ENCODE peak calls at places on chromosome 14, in eight cellular contexts. L is GM23248; Y is Peyer's patch; R is BE2C; M is MM.1S; E is WERI-Rb-1; A is neural progenitor cell; V is naive thymus-derived CD4-positive, alpha-beta T cell. Z is an unnamed sample. For H3K9me3 and H3K27me3, the result is how much of the 10 kb centered on the place peaks cover.

GRCh38 chr14:41913398-41913797 is 306.7 kb downstream of the LRFN5 start:
- DNase-seq in M (no peak), L (no peak), A (no peak), R (no peak), E (no peak), Y (no peak), V (no peak), Z (no peak)

GRCh38 chr14:51917186-51917585 is 56.8 kb downstream of the GNG2 start:
- DNase-seq in M (no peak), L (no peak), R (no peak), A (no peak), V (no peak), Y (no peak), E (no peak), Z (no peak)

GRCh38 chr14:57212919-57213318 is 55.8 kb downstream of the EXOC5 start:
- DNase-seq in E (no peak), V (no peak), Y (no peak), R (no peak), L (no peak), M (no peak), A (no peak), Z (no peak)

GRCh38 chr14:100747021-100747586 is 20.4 kb downstream of the DLK1 start:
- DNase-seq in L (peak), V (no peak), Y (no peak), M (no peak), A (no peak), E (no peak), R (no peak), Z (no peak)

GRCh38 chr14:21044106-21044618 is 2.0 kb downstream of the RNASE7 start:
- DNase-seq in R (peak), L (no peak), M (no peak), Y (no peak), V (no peak), A (no peak), E (peak), Z (no peak)

GRCh38 chr14:31837056-31837455 is 240.0 kb upstream of the ARHGAP5 start:
- DNase-seq in M (no peak), A (no peak), R (no peak), V (no peak), L (no peak), Y (no peak), E (no peak), Z (no peak)

GRCh38 chr14:24037658-24038037 is 14.2 kb upstream of the CARMIL3 start:
- DNase-seq in R (peak), A (no peak), M (no peak), V (no peak), Y (no peak), L (no peak), E (no peak), Z (no peak)

GRCh38 chr14:53949201-53949600 is 7.4 kb downstream of the BMP4 start:
- DNase-seq in V (no peak), Y (no peak), E (no peak), R (no peak), M (no peak), A (no peak), L (no peak), Z (no peak)

GRCh38 chr14:103091041-103091882 is 3.3 kb upstream of the EXOC3L4 start:
- DNase-seq in R (peak), A (peak), V (peak), M (peak), Y (peak), E (peak), L (peak), Z (peak)

GRCh38 chr14:54785111-54785777 is 117.4 kb downstream of the GCH1 start:
- DNase-seq in M (no peak), R (no peak), Y (no peak), A (no peak), L (no peak), E (no peak), V (no peak), Z (no peak)

GRCh38 chr14:91867316-91867988 is at the start of gene TC2N:
- DNase-seq in V (peak), L (no peak), Y (no peak), M (no peak), R (no peak), E (no peak), A (no peak), Z (peak)

GRCh38 chr14:91063119-91063518 is 2.7 kb upstream of the RPS6KA5 start:
- DNase-seq in Y (no peak), M (peak), V (peak), A (no peak), L (peak), E (no peak), R (no peak), Z (peak)

GRCh38 chr14:103057028-103057371 is 349 bp downstream of the CDC42BPB start:
- DNase-seq in M (no peak), A (no peak), R (peak), Y (no peak), L (no peak), E (no peak), V (no peak), Z (no peak)

GRCh38 chr14:43540948-43541347 is 966.1 kb downstream of the FSCB start:
- DNase-seq in L (peak), M (no peak), E (peak), Y (no peak), A (peak), R (peak), V (no peak), Z (no peak)

GRCh38 chr14:99722741-99723140 is 38.6 kb downstream of the CYP46A1 start:
- DNase-seq in L (no peak), R (no peak), M (no peak), E (no peak), V (no peak), A (no peak), Y (no peak), Z (no peak)

GRCh38 chr14:71206766-71207371 is 299.6 kb downstream of the PCNX1 start:
- DNase-seq in L (peak), M (no peak), A (no peak), V (no peak), Y (no peak), R (peak), E (no peak), Z (no peak)

GRCh38 chr14:20644520-20644919 is 3.0 kb upstream of the OR6S1 start:
- DNase-seq in V (no peak), Y (no peak), A (no peak), M (no peak), L (no peak), E (no peak), R (no peak), Z (no peak)

GRCh38 chr14:53723221-53723620 is 233.4 kb downstream of the BMP4 start:
- DNase-seq in E (no peak), M (no peak), R (no peak), L (no peak), A (no peak), Y (no peak), V (no peak), Z (no peak)

GRCh38 chr14:32991706-32992105 is 53.0 kb downstream of the NPAS3 start:
- DNase-seq in A (no peak), M (no peak), E (no peak), Y (no peak), R (no peak), V (no peak), L (no peak), Z (no peak)

GRCh38 chr14:71554959-71555612 is 377.1 kb upstream of the RGS6 start:
- DNase-seq in A (no peak), V (no peak), M (no peak), L (no peak), E (no peak), R (no peak), Y (no peak), Z (no peak)

GRCh38 chr14:81435578-81436295 is 35.6 kb upstream of the STON2 start:
- DNase-seq in M (peak), Y (peak), E (peak), A (peak), V (peak), L (peak), R (peak), Z (peak)

GRCh38 chr14:100780646-100781355 is 45.1 kb upstream of the MEG3 start:
- DNase-seq in E (no peak), V (no peak), Y (no peak), L (no peak), A (no peak), M (no peak), R (no peak), Z (no peak)

GRCh38 chr14:73789996-73790581 is 61.5 kb upstream of the PTGR2 start:
- DNase-seq in E (no peak), L (peak), Y (no peak), M (no peak), V (no peak), A (no peak), R (peak), Z (no peak)

GRCh38 chr14:97713023-97713422 is 915.8 kb downstream of the VRK1 start:
- DNase-seq in V (no peak), R (no peak), M (no peak), Y (no peak), L (peak), E (no peak), A (no peak), Z (no peak)

GRCh38 chr14:64733321-64733720 is 29.1 kb downstream of the PLEKHG3 start:
- DNase-seq in M (no peak), R (no peak), Y (peak), A (no peak), E (no peak), V (no peak), L (no peak), Z (no peak)

GRCh38 chr14:73476451-73476905 is 14.3 kb upstream of the RIOX1 start:
- DNase-seq in L (no peak), R (no peak), E (no peak), A (no peak), Y (no peak), M (no peak), V (no peak), Z (no peak)

GRCh38 chr14:100288382-100289185 is 17.7 kb downstream of the SLC25A29 start:
- DNase-seq in V (no peak), Y (no peak), E (no peak), L (peak), M (no peak), A (no peak), R (no peak), Z (no peak)

GRCh38 chr14:54425537-54426274 is 15.5 kb downstream of the CNIH1 start:
- DNase-seq in R (no peak), V (no peak), E (no peak), M (no peak), A (no peak), Y (no peak), L (no peak), Z (no peak)

GRCh38 chr14:64363265-64363840 is 24.8 kb upstream of the MTHFD1 start:
- DNase-seq in E (no peak), V (no peak), R (no peak), Y (no peak), L (peak), M (no peak), A (no peak), Z (no peak)

GRCh38 chr14:106786697-106787096 is 1260.3 kb downstream of the TMEM121 start:
- DNase-seq in Y (no peak), V (no peak), A (no peak), L (no peak), M (no peak), R (no peak), E (no peak), Z (no peak)

GRCh38 chr14:106790189-106791036 is 1264.0 kb downstream of the TMEM121 start:
- DNase-seq in A (peak), R (peak), L (peak), Y (peak), M (peak), V (peak), E (peak), Z (peak)

GRCh38 chr14:106789318-106789717 is 1262.9 kb downstream of the TMEM121 start:
- DNase-seq in L (no peak), R (no peak), Y (no peak), A (no peak), E (no peak), V (no peak), M (no peak), Z (no peak)

GRCh38 chr14:106788534-106788933 is 1262.2 kb downstream of the TMEM121 start:
- DNase-seq in V (no peak), E (no peak), A (no peak), M (no peak), R (no peak), Y (no peak), L (no peak), Z (no peak)

GRCh38 chr14:106792543-106792942 is 1266.2 kb downstream of the TMEM121 start:
- DNase-seq in R (no peak), V (no peak), E (no peak), A (no peak), Y (no peak), L (no peak), M (no peak), Z (no peak)
- H3K9me3 ChIP-seq in R (under half), V (under half), E (under half), A (under half), Y (under half), L (under half), M (under half), Z (under half)

GRCh38 chr14:37422319-37422718 is 172.7 kb downstream of the FOXA1 start:
- DNase-seq in M (no peak), Y (no peak), R (no peak), E (no peak), V (no peak), L (no peak), A (no peak), Z (no peak)
- H3K27me3 ChIP-seq in M (under half), Y (under half), R (under half), E (under half), V (under half), L (under half), A (under half), Z (under half)

GRCh38 chr14:37598085-37598972 is 2.9 kb downstream of the TTC6 start:
- DNase-seq in E (peak), L (no peak), V (no peak), A (peak), M (no peak), R (no peak), Y (peak), Z (peak)
- H3K4me3 ChIP-seq in E (peak), L (peak), V (no peak), A (peak), M (no peak), R (no peak), Y (no peak), Z (no peak)

GRCh38 chr14:106823552-106823951 is 1297.2 kb downstream of the TMEM121 start:
- DNase-seq in M (no peak), L (no peak), V (no peak), Y (no peak), E (no peak), R (no peak), A (no peak), Z (no peak)
- H3K9me3 ChIP-seq in M (under half), L (under half), V (under half), Y (under half), E (under half), R (under half), A (under half), Z (under half)

GRCh38 chr14:104359301-104359968 is 220.1 kb upstream of the C14orf180 start:
- DNase-seq in R (no peak), V (no peak), L (no peak), E (peak), A (no peak), Y (peak), M (no peak), Z (no peak)

GRCh38 chr14:104360522-104360921 is 219.0 kb upstream of the C14orf180 start:
- DNase-seq in R (peak), L (no peak), A (no peak), M (no peak), E (no peak), V (no peak), Y (no peak), Z (no peak)

GRCh38 chr14:104359969-104360442 is 219.6 kb upstream of the C14orf180 start:
- DNase-seq in Y (peak), R (no peak), E (no peak), M (no peak), V (no peak), A (no peak), L (no peak), Z (no peak)

GRCh38 chr14:104361921-104362681 is 217.5 kb upstream of the C14orf180 start:
- DNase-seq in R (no peak), A (no peak), E (peak), V (no peak), Y (peak), M (no peak), L (no peak), Z (no peak)

DNA sequence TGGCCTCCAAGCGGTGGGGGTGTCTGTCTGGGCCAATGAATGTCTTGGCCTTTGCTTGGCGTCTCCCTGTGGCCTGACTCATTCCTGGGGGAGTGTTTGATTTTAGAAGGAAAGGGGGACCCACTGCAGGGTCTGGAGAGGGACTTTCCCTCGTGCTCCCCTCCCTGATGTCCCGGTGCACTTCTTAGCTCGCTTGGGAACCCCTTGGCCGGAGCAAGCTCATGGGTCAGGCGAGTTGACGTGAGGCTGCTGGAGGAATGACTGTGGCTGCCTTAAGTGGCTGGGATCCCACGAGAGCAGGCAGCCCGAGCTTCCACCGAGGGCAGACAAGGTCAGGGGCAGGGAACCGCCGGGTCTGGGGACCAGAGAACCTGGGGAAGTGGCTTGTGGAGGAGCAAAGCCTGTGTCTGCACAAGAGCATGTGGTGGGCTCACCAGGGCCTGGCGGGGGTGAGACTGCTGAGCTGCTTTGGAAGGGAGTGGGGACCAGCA is 218.4 kb upstream of the C14orf180 start:
- DNase-seq in R (peak), Y (peak), M (no peak), A (no peak), L (no peak), V (no peak), E (peak), Z (no peak)
- H3K27me3 ChIP-seq in R (under half), Y (under half), M (under half), A (under half), L (under half), V (under half), E (under half), Z (under half)

GRCh38 chr14:95620659-95621059 is 65.6 kb upstream of the TCL1B start:
- DNase-seq in R (no peak), M (no peak), A (no peak), V (no peak), L (no peak), E (no peak), Y (no peak), Z (no peak)
- H3K4me3 ChIP-seq in R (peak), M (no peak), A (no peak), V (no peak), L (no peak), E (no peak), Y (no peak), Z (peak)

DNA sequence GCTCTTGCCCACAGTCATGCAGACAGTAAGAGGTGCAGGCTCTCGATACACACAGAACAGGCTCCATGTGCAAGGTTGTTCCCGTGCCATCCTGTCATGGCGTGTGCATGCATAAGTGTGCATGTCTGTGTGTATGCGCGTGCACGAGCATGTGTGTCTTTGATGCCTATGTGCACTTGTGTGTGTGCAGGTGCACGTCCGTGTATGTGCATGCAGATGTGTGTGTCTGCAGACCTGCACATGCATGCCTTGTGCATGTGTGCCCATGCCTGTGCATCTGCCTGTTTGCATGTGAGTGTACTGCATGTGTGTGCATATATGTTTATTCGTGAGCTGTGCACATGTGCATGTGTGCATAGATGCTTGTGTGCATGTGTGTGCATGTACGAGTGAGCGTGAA is 309.8 kb downstream of the TMEM121 start:
- DNase-seq in M (no peak), L (no peak), R (no peak), A (no peak), E (no peak), V (no peak), Y (no peak), Z (no peak)
- H3K9me3 ChIP-seq in M (under half), L (under half), R (under half), A (under half), E (under half), V (under half), Y (under half), Z (under half)

GRCh38 chr14:70190156-70190555 is 1.4 kb upstream of the SLC8A3 start:
- DNase-seq in E (no peak), A (peak), V (no peak), Y (no peak), M (no peak), L (no peak), R (no peak), Z (no peak)
- H3K27me3 ChIP-seq in E (half or more), A (half or more), V (under half), Y (under half), M (under half), L (under half), R (half or more), Z (under half)

GRCh38 chr14:34982421-34983147 is at the start of gene SRP54:
- DNase-seq in V (peak), Y (peak), R (peak), E (peak), A (peak), M (peak), L (peak), Z (peak)

GRCh38 chr14:34980337-34980900 is 2.4 kb upstream of the SRP54 start:
- DNase-seq in A (no peak), Y (no peak), V (no peak), M (no peak), E (no peak), L (no peak), R (no peak), Z (no peak)

GRCh38 chr14:34983148-34983760 is 462 bp downstream of the SRP54 start:
- DNase-seq in M (peak), A (no peak), E (no peak), V (no peak), L (no peak), Y (no peak), R (no peak), Z (no peak)

GRCh38 chr14:34978444-34978843 is 4.3 kb upstream of the SRP54 start:
- DNase-seq in E (no peak), L (no peak), R (no peak), A (no peak), M (no peak), V (no peak), Y (no peak), Z (no peak)

GRCh38 chr14:34981743-34982420 is 910 bp upstream of the SRP54 start:
- DNase-seq in Y (peak), M (peak), E (peak), V (no peak), A (peak), L (peak), R (peak), Z (peak)
- H3K4me3 ChIP-seq in Y (peak), M (peak), E (peak), V (peak), A (peak), L (peak), R (peak), Z (peak)

Z was measured in CD4-positive, CD25-positive, alpha-beta regulatory T cell.